ENCODE peak calls at places on chromosomes 5 and 9, in five cellular contexts. T, F, L, A and J are unnamed samples.

GRCh38 chr5:176352116-176352878 is 9.3 kb downstream of the KIAA1191 start:
- DNase-seq in T (no peak), F (no peak), A (no peak), L (no peak), J (no peak)

GRCh38 chr9:95057121-95057520 is 260.4 kb downstream of the FANCC start:
- DNase-seq in F (no peak), A (no peak), L (no peak), T (no peak), J (no peak)

GRCh38 chr9:108759399-108759798 is 96.4 kb downstream of the ACTL7B start:
- DNase-seq in T (no peak), L (no peak), F (no peak), A (no peak), J (no peak)

GRCh38 chr5:111043712-111044506 is 27.6 kb upstream of the TSLP start:
- DNase-seq in L (no peak), F (peak; percentile 14), A (no peak), T (peak; percentile 31), J (no peak)

GRCh38 chr9:129322641-129323375 is 144.7 kb upstream of the IER5L start:
- DNase-seq in L (no peak), F (no peak), T (no peak), A (no peak), J (no peak)

GRCh38 chr5:52491071-52491828 is 296.5 kb upstream of the ITGA1 start:
- DNase-seq in T (no peak), L (no peak), A (no peak), F (no peak), J (no peak)

GRCh38 chr9:34558911-34559615 is 30.5 kb downstream of the CNTFR start:
- DNase-seq in T (no peak), A (no peak), F (peak; percentile 40), L (no peak), J (no peak)

GRCh38 chr5:39639618-39640078 is 214.9 kb upstream of the DAB2 start:
- DNase-seq in F (no peak), T (no peak), A (no peak), L (no peak), J (no peak)

GRCh38 chr9:134411451-134412297 is 85.4 kb downstream of the RXRA start:
- DNase-seq in F (peak; percentile 47), T (peak; percentile 42), L (peak; percentile 69), A (no peak), J (no peak)

GRCh38 chr9:101317735-101318134 is 67.1 kb downstream of the BAAT start:
- DNase-seq in A (no peak), T (no peak), F (no peak), L (no peak), J (no peak)

GRCh38 chr5:73233461-73234151 is 60.6 kb downstream of the TMEM174 start:
- DNase-seq in A (no peak), L (peak; percentile 14), F (peak; percentile 55), T (no peak), J (peak; percentile 37)

GRCh38 chr9:69357030-69357853 is 32.2 kb downstream of the ENTREP1 start:
- DNase-seq in L (peak; percentile 36), F (no peak), A (no peak), T (no peak), J (no peak)

DNA sequence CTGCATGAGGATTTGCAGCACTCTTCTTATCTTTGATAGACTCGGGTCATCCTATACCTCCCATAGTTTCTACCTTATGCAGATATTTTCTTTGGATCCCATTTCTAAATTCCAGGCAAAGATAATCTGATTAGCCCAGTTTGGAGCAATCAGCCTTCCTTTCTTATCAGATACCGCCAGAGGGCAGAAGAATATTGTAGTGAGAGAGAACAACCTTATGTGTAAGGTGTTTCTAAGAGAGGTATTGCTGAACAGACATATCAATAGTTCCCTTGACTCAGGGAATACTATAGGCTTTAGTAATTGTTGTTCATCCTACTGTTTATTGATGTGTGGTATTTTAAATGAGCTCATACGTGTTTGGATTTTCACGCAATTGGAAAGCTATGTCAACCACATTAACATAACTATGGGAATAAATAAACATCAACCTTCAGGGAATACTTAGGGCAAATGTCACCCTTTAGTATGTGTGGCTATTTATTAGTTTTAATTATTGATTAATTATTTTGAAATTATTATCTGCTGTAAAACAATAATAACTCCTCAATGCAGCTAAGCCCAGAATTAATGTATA is 1435.2 kb upstream of the CDH9 start:
- DNase-seq in A (no peak), T (peak; percentile 10), L (no peak), F (no peak), J (no peak)
- TF ChIP-seq CTCF in A (no peak), T (no peak), L (no peak), F (peak; percentile 48), J (no peak)

GRCh38 chr5:170268153-170268689 is 29.4 kb downstream of the LCP2 start:
- DNase-seq in A (no peak), T (no peak), L (no peak), F (no peak), J (no peak)
- TF ChIP-seq CTCF in A (no peak), T (no peak), L (peak; percentile 7), F (no peak), J (peak; percentile 33)

DNA sequence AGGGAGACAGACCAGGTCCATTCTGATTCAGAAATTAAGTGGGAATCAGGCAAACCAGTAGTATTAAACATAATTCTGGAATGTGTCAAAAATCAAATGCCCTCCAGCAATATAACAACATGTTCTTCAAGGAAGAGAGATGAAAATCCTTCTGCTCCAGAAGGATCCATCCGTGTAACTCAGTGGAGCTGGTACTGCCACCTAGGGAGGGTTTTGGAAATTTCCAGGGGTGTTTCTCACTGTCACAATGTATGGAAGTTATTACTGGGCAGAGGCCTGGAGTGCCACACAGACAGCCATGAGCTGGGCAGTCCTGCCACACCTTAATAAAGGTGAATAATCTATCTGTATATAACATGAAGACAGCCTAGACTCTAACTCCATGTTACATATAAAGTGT is 87.5 kb downstream of the TTLL11 start:
- DNase-seq in T (no peak), L (no peak), F (no peak), A (no peak), J (peak; percentile 50)
- TF ChIP-seq CTCF in T (peak; percentile 16), L (peak; percentile 43), F (peak; percentile 31), A (peak; percentile 24), J (no peak)

GRCh38 chr5:35073168-35073567 is 25.4 kb upstream of the AGXT2 start:
- DNase-seq in L (no peak), T (no peak), F (no peak), A (no peak), J (no peak)
- TF ChIP-seq CTCF in L (no peak), T (no peak), F (no peak), A (no peak), J (no peak)